ENCODE peak calls at places on chromosomes 6 and 20, in eight cellular contexts. N is heart right ventricle; X is fibroblast of the aortic adventitia; F is effector memory CD4-positive, alpha-beta T cell; U is PC-9; Y is lower leg skin; M is CD8-positive, alpha-beta T cell; Q is BJ. L is an unnamed sample.

GRCh38 chr6:44045672-44046015 is 81.6 kb downstream of the MRPL14 start:
- DNase-seq in N (peak; percentile 63), X (peak; percentile 52), F (no peak), U (no peak), Y (no peak), M (no peak), Q (no peak), L (no peak)

GRCh38 chr20:33352258-33353012 is 48.9 kb downstream of the CDK5RAP1 start:
- DNase-seq in N (no peak), X (no peak), F (no peak), U (no peak), Y (no peak), M (no peak), Q (no peak), L (no peak)

GRCh38 chr6:80335061-80335660 is 228.7 kb downstream of the BCKDHB start:
- DNase-seq in N (no peak), X (peak; percentile 30), F (no peak), U (no peak), Y (no peak), M (no peak), Q (no peak), L (no peak)

GRCh38 chr20:17896247-17896723 is 72.3 kb downstream of the SNX5 start:
- DNase-seq in N (no peak), X (no peak), F (no peak), U (no peak), Y (no peak), M (no peak), Q (no peak), L (no peak)

GRCh38 chr20:48845000-48845399 is 17.2 kb upstream of the PREX1 start:
- DNase-seq in N (no peak), X (peak; percentile 16), F (no peak), U (no peak), Y (no peak), M (no peak), Q (no peak), L (no peak)

GRCh38 chr6:112343375-112343774 is 3.8 kb upstream of the RFPL4B start:
- DNase-seq in N (no peak), X (no peak), F (no peak), U (no peak), Y (no peak), M (no peak), Q (no peak), L (no peak)

GRCh38 chr6:24033284-24033683 is 92.7 kb upstream of the NRSN1 start:
- DNase-seq in N (no peak), X (no peak), F (no peak), U (no peak), Y (no peak), M (no peak), Q (no peak), L (no peak)

GRCh38 chr20:61885759-61886715 is 179.6 kb downstream of the TAF4 start:
- DNase-seq in N (no peak), X (no peak), F (no peak), U (no peak), Y (no peak), M (no peak), Q (no peak), L (no peak)

GRCh38 chr6:132251711-132252110 is 149.6 kb downstream of the MOXD1 start:
- DNase-seq in N (no peak), X (no peak), F (no peak), U (no peak), Y (no peak), M (no peak), Q (no peak), L (no peak)

GRCh38 chr6:141326426-141326825 is 806.3 kb upstream of the GJE1 start:
- DNase-seq in N (no peak), X (peak; percentile 97), F (no peak), U (peak; percentile 61), Y (peak; percentile 44), M (no peak), Q (peak; percentile 95), L (peak; percentile 86)

GRCh38 chr20:34747479-34747878 is 43.3 kb downstream of the TP53INP2 start:
- DNase-seq in N (no peak), X (no peak), F (no peak), U (no peak), Y (no peak), M (no peak), Q (no peak), L (no peak)

GRCh38 chr6:30884521-30885480 is 482 bp downstream of the DDR1 start:
- DNase-seq in N (peak; percentile 34), X (no peak), F (no peak), U (peak; percentile 63), Y (peak; percentile 54), M (peak; percentile 55), Q (no peak), L (peak; percentile 25)

GRCh38 chr6:56938634-56939294 is 16.1 kb upstream of the BEND6 start:
- DNase-seq in N (no peak), X (peak; percentile 100), F (no peak), U (peak; percentile 73), Y (no peak), M (no peak), Q (peak; percentile 94), L (no peak)

GRCh38 chr20:38180781-38181180 is 15.7 kb upstream of the TGM2 start:
- DNase-seq in N (no peak), X (no peak), F (no peak), U (peak; percentile 68), Y (no peak), M (no peak), Q (no peak), L (no peak)

GRCh38 chr6:127403636-127404035 is 55.6 kb downstream of the KIAA0408 start:
- DNase-seq in N (no peak), X (no peak), F (no peak), U (no peak), Y (no peak), M (no peak), Q (no peak), L (no peak)

DNA sequence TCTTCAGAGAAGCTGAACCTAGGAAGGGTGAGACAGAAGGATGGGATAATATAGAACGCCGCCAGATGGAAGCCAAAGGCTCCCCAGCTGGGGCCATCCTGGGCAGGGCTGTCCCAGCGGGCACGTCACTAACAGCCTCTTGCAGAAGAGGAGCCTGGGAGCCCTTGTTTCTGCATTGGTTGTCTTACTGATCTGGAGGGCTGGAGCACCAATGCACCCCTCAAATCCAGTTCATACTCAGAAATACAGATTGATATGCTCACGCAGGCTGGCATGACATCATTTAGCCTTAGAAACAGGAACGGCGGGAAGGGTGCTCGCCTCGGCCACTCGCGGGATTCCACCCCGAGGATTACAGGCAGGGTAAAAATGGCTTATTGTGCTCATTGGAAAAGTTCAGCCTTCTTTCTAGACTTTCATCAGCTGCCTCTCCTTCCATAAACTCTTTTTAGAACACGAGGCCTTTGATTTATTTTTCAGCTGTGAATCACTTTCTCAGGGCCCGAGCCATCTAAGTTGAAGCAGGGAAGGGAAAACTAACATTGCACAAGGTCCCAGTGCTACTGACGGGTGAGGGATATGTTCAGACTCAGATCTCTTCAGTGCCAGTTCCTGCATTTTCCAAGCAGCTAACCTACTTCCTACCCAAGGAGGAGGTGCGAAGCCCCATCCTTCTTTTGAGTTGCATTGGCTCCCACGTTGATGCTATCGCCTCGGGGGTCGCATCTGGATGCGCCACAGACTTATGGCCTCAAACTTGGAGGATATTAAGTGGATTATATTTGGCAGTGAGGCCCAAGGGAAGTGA is 82.3 kb downstream of the GMPR start:
- DNase-seq in N (no peak), X (no peak), F (no peak), U (no peak), Y (peak; percentile 57), M (no peak), Q (no peak), L (no peak)
- H3K4me3 ChIP-seq in N (peak overlapping the region; percentile 28), X (no peak overlapping the region), F (peak overlapping the region; percentile 8), U (no peak overlapping the region), Y (no peak overlapping the region), M (peak overlapping the region; percentile 33), Q (no peak overlapping the region), L (peak overlapping the region; percentile 19)

DNA sequence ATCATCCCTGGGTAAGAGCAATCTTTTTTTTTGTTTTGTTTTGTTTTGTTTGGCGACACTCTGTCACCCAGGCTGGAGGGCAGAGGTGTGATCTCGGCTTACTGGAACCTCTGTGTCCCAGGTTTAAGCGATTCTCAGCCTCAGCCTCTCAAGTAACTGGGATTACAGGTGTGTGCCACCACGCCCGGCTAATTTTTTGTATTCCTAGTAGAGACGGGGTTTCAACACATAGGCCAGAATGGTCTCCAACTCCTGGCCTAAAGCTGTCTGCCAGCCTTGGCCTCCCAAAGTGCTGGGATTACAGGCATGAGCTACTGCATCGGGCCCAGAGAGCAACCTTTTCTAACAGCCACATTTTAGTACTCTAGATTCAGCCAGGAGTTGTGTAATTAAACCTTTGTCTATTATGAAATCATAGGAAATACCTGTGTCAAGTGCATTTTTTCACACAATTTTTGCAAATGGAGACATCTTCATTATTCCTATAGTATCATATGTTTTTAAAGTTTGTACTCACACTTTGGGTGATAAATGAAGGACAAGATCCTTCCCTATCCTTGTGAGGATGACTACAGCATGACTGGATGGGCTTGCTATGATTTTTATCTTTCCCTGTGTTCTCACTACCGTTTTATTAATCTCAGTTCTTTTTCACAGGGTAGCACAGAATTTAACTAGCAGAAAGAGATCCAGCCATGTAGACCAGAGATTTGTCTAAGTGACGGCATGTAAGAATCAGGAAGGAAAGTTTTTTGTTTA is 82.6 kb downstream of the OR2B2 start:
- DNase-seq in N (no peak), X (no peak), F (no peak), U (no peak), Y (no peak), M (no peak), Q (no peak), L (no peak)
- H3K4me3 ChIP-seq in N (no peak overlapping the region), X (peak overlapping the region; percentile 32), F (no peak overlapping the region), U (peak overlapping the region; percentile 56), Y (no peak overlapping the region), M (peak overlapping the region; percentile 58), Q (no peak overlapping the region), L (no peak overlapping the region)

DNA sequence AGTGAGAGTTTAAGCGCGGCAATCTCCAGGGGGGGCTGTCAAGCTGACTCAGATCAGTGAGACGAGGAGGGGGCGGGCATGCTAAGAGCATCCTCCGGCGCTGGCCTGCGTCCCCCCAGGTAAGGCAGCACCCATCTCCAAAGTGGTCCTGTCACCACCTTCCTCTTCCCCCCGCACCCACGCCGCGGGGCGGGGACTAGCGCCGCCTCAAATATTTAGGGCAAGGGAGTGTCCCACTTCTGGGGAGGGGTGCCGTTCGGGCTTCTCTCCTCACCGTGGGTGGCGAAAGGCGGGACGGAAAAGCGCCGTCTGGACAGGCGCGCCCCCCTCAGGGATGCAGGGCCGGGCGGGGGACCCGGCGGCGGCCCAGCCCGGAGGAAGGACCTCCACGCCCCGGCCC is 366 bp upstream of the TOX2 start:
- DNase-seq in N (no peak), X (no peak), F (no peak), U (peak; percentile 36), Y (no peak), M (no peak), Q (no peak), L (no peak)
- H3K4me3 ChIP-seq in N (peak overlapping the region; percentile 39), X (peak overlapping the region; percentile 63), F (peak overlapping the region; percentile 41), U (peak overlapping the region; percentile 56), Y (no peak overlapping the region), M (peak overlapping the region; percentile 18), Q (peak overlapping the region; percentile 53), L (peak overlapping the region; percentile 42)

DNA sequence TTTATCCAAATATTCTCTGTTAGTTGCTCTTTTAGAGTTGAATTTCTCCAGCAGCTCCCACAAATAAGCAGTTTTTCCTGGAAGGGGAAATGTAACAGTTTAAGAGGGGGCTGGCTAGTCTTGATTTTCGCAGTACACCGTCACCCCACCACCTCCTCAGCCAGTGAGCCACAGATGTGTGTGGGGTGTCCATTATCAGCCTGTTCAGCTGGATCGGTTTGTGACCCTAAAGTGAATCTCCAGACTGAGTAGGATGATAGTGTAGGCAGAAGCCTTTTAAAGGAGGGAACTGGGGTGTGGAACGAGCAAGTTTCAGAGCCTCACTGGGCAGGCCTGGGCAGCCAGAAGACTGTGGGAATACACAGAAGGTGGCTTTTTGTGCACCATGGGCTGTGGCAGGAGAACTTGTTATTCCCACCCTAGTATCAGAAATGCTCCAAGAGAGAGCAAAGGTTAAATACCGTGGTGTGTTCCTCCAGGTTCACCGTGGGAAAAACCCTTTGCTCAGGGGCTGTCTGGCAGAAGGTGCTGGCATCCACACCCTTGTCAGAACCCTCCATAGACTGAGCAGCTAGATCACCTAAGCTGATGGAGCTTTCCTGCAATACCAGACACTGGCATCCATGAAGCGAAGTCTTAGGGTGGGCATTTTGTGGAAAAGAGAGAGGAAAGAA is 230.9 kb upstream of the MOCS1 start:
- DNase-seq in N (no peak), X (no peak), F (no peak), U (no peak), Y (no peak), M (no peak), Q (no peak), L (no peak)
- H3K4me3 ChIP-seq in N (no peak overlapping the region), X (no peak overlapping the region), F (no peak overlapping the region), U (no peak overlapping the region), Y (no peak overlapping the region), M (no peak overlapping the region), Q (no peak overlapping the region), L (no peak overlapping the region)